ENCODE peak calls at places on chromosomes 1 and 21, in seven cellular contexts. One of them, this sample, is unnamed. For H3K4me1, the result is how much of the 10 kb centered on the place peaks cover.

GRCh38 chr1:234972411-234973191 is 156.0 kb downstream of the TOMM20 start:
- DNase-seq in mucosa of descending colon: peak
- DNase-seq in lung: no peak
- DNase-seq in PC-3: no peak
- DNase-seq in tibial nerve: no peak
- DNase-seq in tibial artery: no peak
- DNase-seq in endodermal cell: peak
- DNase-seq in this sample: no peak

GRCh38 chr1:66831529-66832239 is 30.6 kb upstream of the INSL5 start:
- DNase-seq in tibial artery: no peak
- DNase-seq in mucosa of descending colon: no peak
- DNase-seq in tibial nerve: no peak
- DNase-seq in PC-3: no peak
- DNase-seq in endodermal cell: no peak
- DNase-seq in lung: no peak
- DNase-seq in this sample: no peak

GRCh38 chr1:200336111-200336845 is 73.6 kb downstream of the ZNF281 start:
- DNase-seq in endodermal cell: peak
- DNase-seq in lung: no peak
- DNase-seq in tibial artery: no peak
- DNase-seq in tibial nerve: no peak
- DNase-seq in PC-3: peak
- DNase-seq in mucosa of descending colon: no peak
- DNase-seq in this sample: no peak

GRCh38 chr1:191851799-191852595 is 306.3 kb upstream of the RGS18 start:
- DNase-seq in tibial artery: no peak
- DNase-seq in tibial nerve: no peak
- DNase-seq in endodermal cell: no peak
- DNase-seq in lung: no peak
- DNase-seq in PC-3: peak
- DNase-seq in mucosa of descending colon: no peak
- DNase-seq in this sample: no peak

GRCh38 chr1:70738576-70738975 is 309.0 kb downstream of the PTGER3 start:
- DNase-seq in PC-3: no peak
- DNase-seq in lung: no peak
- DNase-seq in tibial artery: no peak
- DNase-seq in mucosa of descending colon: no peak
- DNase-seq in endodermal cell: no peak
- DNase-seq in tibial nerve: no peak
- DNase-seq in this sample: no peak

GRCh38 chr1:223811634-223812101 is 34.1 kb downstream of the TP53BP2 start:
- DNase-seq in endodermal cell: no peak
- DNase-seq in mucosa of descending colon: no peak
- DNase-seq in PC-3: peak
- DNase-seq in lung: no peak
- DNase-seq in tibial artery: no peak
- DNase-seq in tibial nerve: no peak
- DNase-seq in this sample: no peak

GRCh38 chr1:11749203-11749689 is 12.7 kb upstream of the C1orf167 start:
- DNase-seq in tibial artery: no peak
- DNase-seq in tibial nerve: no peak
- DNase-seq in endodermal cell: peak
- DNase-seq in PC-3: no peak
- DNase-seq in lung: no peak
- DNase-seq in mucosa of descending colon: peak
- DNase-seq in this sample: peak

GRCh38 chr1:14945132-14946010 is 208.2 kb upstream of the TMEM51 start:
- DNase-seq in PC-3: peak
- DNase-seq in mucosa of descending colon: peak
- DNase-seq in tibial nerve: no peak
- DNase-seq in endodermal cell: peak
- DNase-seq in lung: peak
- DNase-seq in tibial artery: no peak
- DNase-seq in this sample: no peak

GRCh38 chr1:214108097-214108446 is 120.3 kb downstream of the PROX1 start:
- DNase-seq in PC-3: no peak
- DNase-seq in lung: no peak
- DNase-seq in tibial nerve: no peak
- DNase-seq in tibial artery: no peak
- DNase-seq in endodermal cell: no peak
- DNase-seq in mucosa of descending colon: no peak
- DNase-seq in this sample: no peak

GRCh38 chr1:193183019-193183643 is 3.3 kb downstream of the B3GALT2 start:
- DNase-seq in PC-3: peak
- DNase-seq in tibial nerve: no peak
- DNase-seq in endodermal cell: no peak
- DNase-seq in tibial artery: no peak
- DNase-seq in lung: no peak
- DNase-seq in mucosa of descending colon: peak
- DNase-seq in this sample: peak

GRCh38 chr1:204664251-204664650 is 21.3 kb downstream of the LRRN2 start:
- DNase-seq in tibial nerve: no peak
- DNase-seq in endodermal cell: no peak
- DNase-seq in mucosa of descending colon: no peak
- DNase-seq in PC-3: no peak
- DNase-seq in tibial artery: no peak
- DNase-seq in lung: no peak
- DNase-seq in this sample: no peak

GRCh38 chr1:203084588-203085527 is 954 bp downstream of the MYOG start:
- DNase-seq in tibial nerve: no peak
- DNase-seq in endodermal cell: peak
- DNase-seq in PC-3: peak
- DNase-seq in tibial artery: no peak
- DNase-seq in mucosa of descending colon: peak
- DNase-seq in lung: no peak
- DNase-seq in this sample: no peak

GRCh38 chr1:175572932-175573871 is 170.2 kb downstream of the TNR start:
- DNase-seq in endodermal cell: no peak
- DNase-seq in mucosa of descending colon: no peak
- DNase-seq in lung: no peak
- DNase-seq in tibial nerve: no peak
- DNase-seq in tibial artery: no peak
- DNase-seq in PC-3: no peak
- DNase-seq in this sample: no peak

GRCh38 chr1:81335876-81336275 is 464.9 kb upstream of the ADGRL2 start:
- DNase-seq in tibial artery: no peak
- DNase-seq in lung: no peak
- DNase-seq in endodermal cell: no peak
- DNase-seq in mucosa of descending colon: no peak
- DNase-seq in tibial nerve: no peak
- DNase-seq in PC-3: no peak
- DNase-seq in this sample: no peak

GRCh38 chr21:29321217-29321616 is 22.5 kb downstream of the BACH1 start:
- DNase-seq in mucosa of descending colon: no peak
- DNase-seq in tibial artery: no peak
- DNase-seq in PC-3: no peak
- DNase-seq in lung: no peak
- DNase-seq in endodermal cell: no peak
- DNase-seq in tibial nerve: no peak
- DNase-seq in this sample: no peak

GRCh38 chr1:21866629-21867009 is 54.6 kb downstream of the LDLRAD2 start:
- DNase-seq in tibial nerve: no peak
- DNase-seq in lung: no peak
- DNase-seq in PC-3: peak
- DNase-seq in endodermal cell: no peak
- DNase-seq in tibial artery: no peak
- DNase-seq in mucosa of descending colon: no peak
- DNase-seq in this sample: no peak

GRCh38 chr1:193087893-193088292 is 17.3 kb downstream of the GLRX2 start:
- DNase-seq in mucosa of descending colon: no peak
- DNase-seq in endodermal cell: no peak
- DNase-seq in PC-3: no peak
- DNase-seq in lung: no peak
- DNase-seq in tibial artery: no peak
- DNase-seq in tibial nerve: no peak
- DNase-seq in this sample: no peak

GRCh38 chr21:38817371-38818335 is 11.9 kb downstream of the ETS2 start:
- DNase-seq in lung: no peak
- DNase-seq in PC-3: peak
- DNase-seq in tibial artery: no peak
- DNase-seq in endodermal cell: no peak
- DNase-seq in mucosa of descending colon: peak
- DNase-seq in tibial nerve: no peak
- DNase-seq in this sample: no peak

GRCh38 chr1:182855886-182856285 is 16.7 kb downstream of the DHX9 start:
- DNase-seq in mucosa of descending colon: no peak
- DNase-seq in tibial nerve: no peak
- DNase-seq in tibial artery: no peak
- DNase-seq in lung: no peak
- DNase-seq in PC-3: no peak
- DNase-seq in endodermal cell: no peak
- DNase-seq in this sample: no peak

GRCh38 chr1:14263671-14264070 is 334.8 kb upstream of the KAZN start:
- DNase-seq in mucosa of descending colon: no peak
- DNase-seq in endodermal cell: no peak
- DNase-seq in tibial artery: no peak
- DNase-seq in lung: no peak
- DNase-seq in PC-3: no peak
- DNase-seq in tibial nerve: no peak
- DNase-seq in this sample: no peak

DNA sequence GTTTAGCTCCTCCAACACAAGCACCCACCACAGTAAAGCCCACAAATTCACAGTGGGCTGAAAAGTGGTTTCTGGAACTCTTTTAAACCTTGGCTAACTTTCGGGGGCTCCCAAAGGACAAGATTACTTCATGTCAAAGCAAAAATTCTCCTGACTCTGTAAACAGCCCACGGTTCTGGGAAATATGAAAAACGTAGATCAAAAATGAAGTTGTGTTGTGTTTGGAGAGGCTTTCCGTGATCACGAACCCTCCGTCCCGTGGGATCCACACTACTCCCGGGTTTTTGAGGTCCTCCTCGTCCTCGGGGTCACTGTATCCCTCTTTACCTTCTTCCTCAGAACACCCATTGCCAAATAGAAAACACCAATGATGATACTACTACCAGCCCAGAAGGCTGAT is 159.0 kb upstream of the RUNX1 start:
- DNase-seq in mucosa of descending colon: no peak
- DNase-seq in PC-3: no peak
- DNase-seq in tibial nerve: no peak
- DNase-seq in lung: no peak
- DNase-seq in tibial artery: peak
- DNase-seq in endodermal cell: no peak
- DNase-seq in this sample: no peak
- H3K4me1 ChIP-seq in mucosa of descending colon: under half
- H3K4me1 ChIP-seq in PC-3: under half
- H3K4me1 ChIP-seq in tibial nerve: under half
- H3K4me1 ChIP-seq in lung: under half
- H3K4me1 ChIP-seq in tibial artery: half or more
- H3K4me1 ChIP-seq in endodermal cell: under half
- H3K4me1 ChIP-seq in this sample: under half

GRCh38 chr21:45745256-45745655 is 101.7 kb downstream of the PCBP3 start:
- DNase-seq in mucosa of descending colon: no peak
- DNase-seq in tibial artery: no peak
- DNase-seq in tibial nerve: no peak
- DNase-seq in PC-3: no peak
- DNase-seq in endodermal cell: no peak
- DNase-seq in lung: no peak
- DNase-seq in this sample: no peak
- H3K4me3 ChIP-seq in mucosa of descending colon: no peak
- H3K4me3 ChIP-seq in tibial artery: no peak
- H3K4me3 ChIP-seq in tibial nerve: no peak
- H3K4me3 ChIP-seq in PC-3: no peak
- H3K4me3 ChIP-seq in endodermal cell: no peak
- H3K4me3 ChIP-seq in lung: no peak
- H3K4me3 ChIP-seq in this sample: no peak

DNA sequence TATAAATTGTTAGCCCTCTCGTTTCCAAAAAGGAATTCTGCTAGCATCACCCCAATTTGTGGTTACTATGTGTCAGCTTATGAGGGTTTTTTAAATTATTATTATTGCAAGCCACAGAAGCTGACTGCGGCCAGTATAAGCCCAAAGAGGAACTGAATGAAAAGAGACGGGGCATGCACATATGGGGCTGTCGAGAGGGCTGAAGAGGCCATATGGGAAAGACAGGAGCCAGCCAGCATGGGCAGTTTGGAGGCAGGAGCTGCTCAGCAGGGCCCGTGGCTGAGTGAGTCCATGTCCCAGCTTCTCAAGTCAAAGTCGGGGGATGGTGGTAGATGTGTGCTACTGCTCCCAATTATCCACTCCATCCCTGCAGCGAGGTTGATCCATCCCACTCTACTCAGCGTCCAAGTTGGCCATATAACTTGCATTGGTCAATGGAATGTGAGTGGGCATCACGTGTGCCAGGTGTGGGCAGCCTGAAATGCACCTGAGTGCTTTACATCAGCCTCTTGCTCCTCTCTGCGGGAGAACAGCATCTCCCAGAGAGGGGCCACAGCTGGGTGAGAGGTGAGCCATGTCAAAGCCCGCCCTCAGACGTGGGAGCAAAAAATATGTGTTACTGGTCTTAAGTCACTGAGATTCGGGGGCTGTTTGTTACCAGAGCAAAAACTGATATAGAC is 37.6 kb upstream of the LDLRAP1 start:
- DNase-seq in tibial artery: no peak
- DNase-seq in mucosa of descending colon: no peak
- DNase-seq in tibial nerve: no peak
- DNase-seq in endodermal cell: no peak
- DNase-seq in lung: no peak
- DNase-seq in PC-3: no peak
- DNase-seq in this sample: no peak
- H3K4me1 ChIP-seq in tibial artery: half or more
- H3K4me1 ChIP-seq in mucosa of descending colon: under half
- H3K4me1 ChIP-seq in tibial nerve: under half
- H3K4me1 ChIP-seq in endodermal cell: under half
- H3K4me1 ChIP-seq in lung: under half
- H3K4me1 ChIP-seq in PC-3: under half
- H3K4me1 ChIP-seq in this sample: under half

DNA sequence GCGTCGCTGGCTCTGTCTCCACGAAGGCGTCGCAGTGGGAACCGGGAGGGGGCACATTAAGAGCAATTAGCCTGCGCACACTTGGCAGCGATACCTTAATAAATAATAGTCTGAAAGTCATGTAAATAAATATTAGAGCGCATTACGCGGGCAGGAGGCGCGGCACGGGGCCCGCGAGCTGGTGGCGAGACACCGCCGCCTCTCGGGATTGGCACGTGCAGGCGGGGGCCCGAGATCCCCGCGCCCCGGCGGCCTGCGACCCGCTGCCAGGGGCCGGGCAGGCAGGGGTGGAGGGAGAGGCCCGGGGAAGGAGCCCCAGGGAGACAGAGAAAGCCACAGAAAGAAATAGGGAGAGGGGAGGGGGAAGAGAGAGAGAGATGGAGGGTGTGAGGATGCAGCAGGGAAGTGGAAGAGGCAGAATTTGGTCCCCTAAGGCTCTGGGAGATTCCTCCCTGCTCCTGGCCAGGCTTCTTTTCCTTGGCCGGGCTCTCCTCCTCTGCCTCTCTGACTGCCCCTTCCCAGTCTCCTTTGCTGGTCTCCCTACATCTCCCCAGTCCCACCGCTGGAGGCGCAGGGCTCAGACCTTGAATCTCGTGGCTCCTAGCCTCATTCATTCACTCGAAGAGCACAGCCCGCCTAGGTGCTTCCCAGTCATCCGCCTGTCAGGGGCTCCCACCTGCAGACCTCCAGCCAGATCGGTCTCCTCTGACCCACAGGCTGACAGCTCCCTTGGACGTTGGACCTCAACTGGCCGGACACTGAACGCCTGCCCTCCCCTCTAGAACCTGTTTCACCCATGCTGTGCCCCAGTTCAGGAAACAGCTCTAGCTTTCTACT is 76.3 kb downstream of the VWA5B1 start:
- DNase-seq in lung: no peak
- DNase-seq in mucosa of descending colon: peak
- DNase-seq in endodermal cell: peak
- DNase-seq in tibial artery: no peak
- DNase-seq in tibial nerve: no peak
- DNase-seq in PC-3: peak
- DNase-seq in this sample: no peak
- H3K4me3 ChIP-seq in lung: no peak
- H3K4me3 ChIP-seq in mucosa of descending colon: no peak
- H3K4me3 ChIP-seq in endodermal cell: peak
- H3K4me3 ChIP-seq in tibial artery: peak
- H3K4me3 ChIP-seq in tibial nerve: no peak
- H3K4me3 ChIP-seq in PC-3: peak
- H3K4me3 ChIP-seq in this sample: no peak

This sample was measured in CD4-positive, alpha-beta memory T cell.